ENCODE peak calls at places on chromosomes 1 and 21, in ten cellular contexts. J is sigmoid colon, T is breast epithelium, N is BE2C, W is lung, I is psoas muscle, G is prostate gland, Y is brain microvascular endothelial cell, B is DND-41, E is choroid plexus epithelial cell. H is an unnamed sample.

GRCh38 chr1:206430031-206430983 is 40.0 kb upstream of the IKBKE start:
- DNase-seq in J (no peak), T (no peak), N (no peak), W (no peak), I (no peak), G (no peak), Y (peak; percentile 54), B (no peak), E (peak; percentile 91), H (no peak)

GRCh38 chr1:39507230-39507928 is 15.9 kb downstream of the BMP8A start:
- DNase-seq in J (peak; percentile 42), T (no peak), N (peak; percentile 18), W (no peak), I (no peak), G (no peak), Y (no peak), B (no peak), E (peak; percentile 48), H (no peak)

GRCh38 chr1:23274134-23274505 is 56.8 kb upstream of the HTR1D start:
- DNase-seq in J (no peak), T (no peak), N (no peak), W (no peak), I (no peak), G (no peak), Y (no peak), B (no peak), E (no peak), H (no peak)

GRCh38 chr1:147717051-147717705 is 43.2 kb downstream of the GJA5 start:
- DNase-seq in J (no peak), T (peak; percentile 43), N (no peak), W (no peak), I (no peak), G (peak; percentile 57), Y (no peak), B (no peak), E (peak; percentile 6), H (no peak)

GRCh38 chr1:83098791-83099190 is 900.1 kb downstream of the TTLL7 start:
- DNase-seq in J (no peak), T (no peak), N (no peak), W (no peak), I (no peak), G (no peak), Y (no peak), B (no peak), E (peak; percentile 11), H (no peak)

GRCh38 chr1:31215083-31215570 is 24.6 kb downstream of the NKAIN1 start:
- DNase-seq in J (no peak), T (no peak), N (no peak), W (no peak), I (no peak), G (no peak), Y (no peak), B (no peak), E (peak; percentile 8), H (peak; percentile 43)

GRCh38 chr1:231407049-231407448 is 15.0 kb downstream of the EGLN1 start:
- DNase-seq in J (no peak), T (no peak), N (no peak), W (no peak), I (no peak), G (no peak), Y (no peak), B (no peak), E (no peak), H (no peak)

GRCh38 chr21:39175154-39175553 is 8.1 kb downstream of the PSMG1 start:
- DNase-seq in J (no peak), T (no peak), N (no peak), W (no peak), I (no peak), G (no peak), Y (no peak), B (no peak), E (peak; percentile 42), H (no peak)

DNA sequence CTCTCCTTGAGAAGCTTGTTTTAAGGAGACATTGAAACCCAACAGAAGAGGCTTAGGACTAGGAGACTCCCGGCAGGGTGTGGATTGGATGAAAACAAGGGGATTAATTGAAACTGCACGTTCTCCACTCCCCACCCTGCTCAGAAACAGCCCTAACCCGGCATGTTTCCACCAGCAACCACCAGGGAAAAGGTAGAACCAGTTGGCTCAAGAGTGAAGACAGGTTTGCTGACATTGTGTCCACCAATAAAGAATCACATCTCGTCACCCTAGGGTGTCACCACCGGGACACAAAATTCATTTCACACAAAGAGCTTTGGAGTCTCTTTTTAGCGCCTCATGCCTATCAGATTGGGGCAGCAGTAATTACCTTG is 20.4 kb upstream of the ATF3 start:
- DNase-seq in J (no peak), T (no peak), N (no peak), W (no peak), I (no peak), G (no peak), Y (no peak), B (no peak), E (no peak), H (no peak)
- TF ChIP-seq CTCF in J (no peak), T (no peak), N (peak; percentile 9), W (no peak), I (no peak), G (no peak), Y (peak; percentile 29), B (no peak), E (peak; percentile 11), H (no peak)

GRCh38 chr1:50438945-50439344 is 15.7 kb upstream of the DMRTA2 start:
- DNase-seq in J (no peak), T (no peak), N (no peak), W (no peak), I (no peak), G (no peak), Y (no peak), B (no peak), E (no peak), H (no peak)
- TF ChIP-seq CTCF in J (no peak), T (no peak), N (no peak), W (no peak), I (no peak), G (no peak), Y (peak; percentile 30), B (peak; percentile 9), E (no peak), H (peak; percentile 25)

GRCh38 chr1:182739545-182739944 is 50.0 kb upstream of the NPL start:
- DNase-seq in J (no peak), T (no peak), N (peak; percentile 67), W (no peak), I (no peak), G (no peak), Y (peak; percentile 25), B (no peak), E (peak; percentile 31), H (no peak)

GRCh38 chr1:182731852-182732575 is 47.6 kb upstream of the RGS8 start:
- DNase-seq in J (no peak), T (no peak), N (no peak), W (no peak), I (no peak), G (peak; percentile 38), Y (no peak), B (no peak), E (no peak), H (no peak)

GRCh38 chr1:182740120-182740519 is 49.5 kb upstream of the NPL start:
- DNase-seq in J (no peak), T (no peak), N (no peak), W (no peak), I (no peak), G (no peak), Y (no peak), B (no peak), E (no peak), H (no peak)

GRCh38 chr1:182735343-182735742 is 51.0 kb upstream of the RGS8 start:
- DNase-seq in J (no peak), T (no peak), N (no peak), W (no peak), I (no peak), G (no peak), Y (no peak), B (no peak), E (no peak), H (no peak)
- TF ChIP-seq CTCF in J (no peak), T (no peak), N (no peak), W (no peak), I (no peak), G (no peak), Y (no peak), B (no peak), E (no peak), H (no peak)

DNA sequence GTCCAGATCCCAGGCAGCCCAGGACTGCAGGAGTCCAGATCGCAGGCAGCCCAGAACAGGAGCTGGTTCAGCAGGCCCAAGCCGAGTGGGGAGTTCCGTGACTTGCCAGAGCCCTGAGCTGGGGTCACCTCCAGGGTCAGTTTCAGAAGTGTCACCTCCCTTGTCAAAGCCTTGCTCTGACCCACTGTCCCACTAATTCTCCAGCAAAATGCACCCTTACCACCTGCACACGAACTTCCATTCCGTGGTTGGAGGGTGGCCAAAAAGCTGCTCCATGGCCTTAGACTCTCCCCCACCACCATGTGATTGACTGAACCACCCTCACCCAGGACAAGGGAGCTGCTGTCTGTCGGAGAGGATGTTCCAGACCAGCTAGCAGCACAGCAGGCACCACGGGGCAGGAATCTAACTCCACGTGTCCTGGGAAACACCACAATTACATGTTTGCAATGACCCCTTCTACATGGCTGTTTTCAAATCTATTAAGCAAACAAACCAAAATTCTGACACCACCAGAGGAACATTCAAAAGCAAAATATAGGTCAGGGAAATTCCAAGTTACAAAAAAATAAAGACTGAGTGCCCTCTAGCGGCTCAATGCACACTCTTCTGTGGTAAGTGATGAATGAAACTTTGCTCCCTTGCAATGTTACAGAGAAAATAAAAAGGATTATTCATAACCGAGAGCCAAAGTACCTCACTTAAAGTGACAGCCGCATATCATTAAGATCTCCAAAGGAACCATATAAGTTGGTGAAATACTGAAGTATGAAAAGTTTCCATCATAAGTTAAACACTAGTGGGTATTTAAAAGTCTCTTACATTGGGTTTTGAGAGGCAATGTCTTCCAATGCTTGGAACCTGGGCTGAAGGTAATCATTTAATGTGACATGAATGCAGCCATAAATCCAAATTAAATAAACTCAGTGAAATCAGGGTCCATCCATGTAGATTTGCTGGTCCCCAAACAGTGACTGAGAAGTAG is 76.3 kb downstream of the NPHP4 start:
- DNase-seq in J (no peak), T (no peak), N (peak; percentile 28), W (no peak), I (no peak), G (no peak), Y (peak; percentile 58), B (no peak), E (peak; percentile 93), H (no peak)
- TF ChIP-seq CTCF in J (peak; percentile 25), T (peak; percentile 56), N (peak; percentile 65), W (peak; percentile 41), I (peak; percentile 65), G (peak; percentile 48), Y (peak; percentile 79), B (peak; percentile 70), E (peak; percentile 78), H (peak; percentile 61)

DNA sequence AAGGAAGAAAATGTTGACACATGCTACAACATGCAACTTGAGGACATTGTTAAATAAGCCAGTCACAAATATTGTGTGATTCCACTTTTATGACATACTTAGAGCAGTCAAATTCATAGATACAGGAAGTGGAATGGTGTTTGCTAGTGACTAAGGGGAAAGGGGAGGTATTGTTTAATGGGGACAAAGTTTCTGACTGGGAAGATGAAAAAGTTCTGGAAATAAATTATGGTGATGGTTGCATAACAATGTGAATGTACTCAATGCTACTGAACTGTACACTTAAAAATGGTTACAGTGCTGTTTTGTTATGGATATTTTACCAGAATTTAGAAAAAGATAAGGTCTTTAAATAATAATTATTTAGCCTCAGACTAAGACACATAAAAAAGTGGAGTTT is 77.7 kb downstream of the RHOU start:
- DNase-seq in J (no peak), T (no peak), N (no peak), W (no peak), I (no peak), G (no peak), Y (no peak), B (no peak), E (no peak), H (no peak)
- TF ChIP-seq CTCF in J (no peak), T (no peak), N (no peak), W (no peak), I (no peak), G (no peak), Y (no peak), B (no peak), E (no peak), H (no peak)

H was measured in mesothelial cell of epicardium.